ENCODE peak calls at places on chromosomes 5 and 9, in nine cellular contexts. O is AG10803; A is fibroblast of pulmonary artery; Q is CD8-positive, alpha-beta T cell; T is tibial artery; Z is mesenchymal stem cell; S is mucosa of gallbladder; V is stimulated activated CD4-positive, alpha-beta T cell treated with anti-CD3 and anti-CD28 coated beads, Interleukin-2, amount 100 ng/mL, for 24 hours; N is cardiac fibroblast. L is an unnamed sample.

GRCh38 chr5:96752341-96753016 is 55.3 kb downstream of the ERAP1 start:
- DNase-seq in O (peak), A (peak), Q (no peak), T (no peak), Z (peak), S (peak), V (no peak), N (peak), L (peak)

GRCh38 chr9:96604005-96604320 is 15.7 kb downstream of the CDC14B start:
- DNase-seq in O (peak), A (no peak), Q (no peak), T (peak), Z (no peak), S (no peak), V (no peak), N (peak), L (peak)

GRCh38 chr9:125255781-125256391 is 5.7 kb upstream of the GAPVD1 start:
- DNase-seq in O (no peak), A (peak), Q (no peak), T (no peak), Z (peak), S (no peak), V (no peak), N (peak), L (no peak)

GRCh38 chr9:114501786-114502682 is 3.2 kb downstream of the WHRN start:
- DNase-seq in O (peak), A (no peak), Q (no peak), T (no peak), Z (peak), S (no peak), V (no peak), N (no peak), L (peak)

GRCh38 chr9:128631636-128632035 is 25.0 kb downstream of the DYNC2I2 start:
- DNase-seq in O (no peak), A (no peak), Q (no peak), T (no peak), Z (no peak), S (no peak), V (no peak), N (no peak), L (no peak)

GRCh38 chr5:152170350-152170749 is 234.7 kb downstream of the NMUR2 start:
- DNase-seq in O (no peak), A (no peak), Q (no peak), T (peak), Z (no peak), S (no peak), V (no peak), N (no peak), L (no peak)

GRCh38 chr5:52043543-52043942 is 660.3 kb downstream of the ISL1 start:
- DNase-seq in O (no peak), A (no peak), Q (no peak), T (no peak), Z (no peak), S (no peak), V (no peak), N (no peak), L (no peak)

GRCh38 chr5:39169081-39169480 is 50.3 kb downstream of the FYB1 start:
- DNase-seq in O (peak), A (peak), Q (no peak), T (no peak), Z (peak), S (no peak), V (no peak), N (no peak), L (peak)

GRCh38 chr5:10338996-10339903 is 14.2 kb upstream of the MARCHF6 start:
- DNase-seq in O (no peak), A (no peak), Q (no peak), T (no peak), Z (no peak), S (no peak), V (no peak), N (no peak), L (peak)

GRCh38 chr5:172867761-172868435 is 33.8 kb downstream of the ERGIC1 start:
- DNase-seq in O (no peak), A (no peak), Q (no peak), T (no peak), Z (no peak), S (no peak), V (no peak), N (no peak), L (no peak)

GRCh38 chr5:150078802-150079654 is 7.3 kb downstream of the CSF1R start:
- DNase-seq in O (peak), A (no peak), Q (no peak), T (no peak), Z (no peak), S (no peak), V (no peak), N (no peak), L (no peak)

GRCh38 chr5:132474131-132474723 is 16.3 kb downstream of the IRF1 start:
- DNase-seq in O (no peak), A (no peak), Q (no peak), T (peak), Z (no peak), S (no peak), V (no peak), N (no peak), L (no peak)

GRCh38 chr5:181186902-181187499 is 18.0 kb downstream of the TRIM7 start:
- DNase-seq in O (no peak), A (no peak), Q (no peak), T (no peak), Z (no peak), S (no peak), V (no peak), N (no peak), L (no peak)

GRCh38 chr5:9536717-9537116 is 9.2 kb downstream of the SEMA5A start:
- DNase-seq in O (no peak), A (no peak), Q (no peak), T (no peak), Z (no peak), S (no peak), V (no peak), N (no peak), L (no peak)

GRCh38 chr9:137390553-137391410 is 32.2 kb downstream of the EXD3 start:
- DNase-seq in O (no peak), A (no peak), Q (no peak), T (peak), Z (no peak), S (no peak), V (no peak), N (no peak), L (no peak)

GRCh38 chr9:126377521-126377920 is 50.9 kb downstream of the MVB12B start:
- DNase-seq in O (no peak), A (no peak), Q (no peak), T (no peak), Z (no peak), S (no peak), V (no peak), N (no peak), L (no peak)

GRCh38 chr9:77649109-77649812 is 1.1 kb upstream of the GNA14 start:
- DNase-seq in O (peak), A (peak), Q (no peak), T (no peak), Z (peak), S (no peak), V (no peak), N (peak), L (peak)

GRCh38 chr9:137353223-137354152 is 51.4 kb upstream of the NRARP start:
- DNase-seq in O (no peak), A (no peak), Q (no peak), T (no peak), Z (no peak), S (no peak), V (no peak), N (no peak), L (no peak)

GRCh38 chr5:177478711-177479646 is 5.5 kb upstream of the DBN1 start:
- DNase-seq in O (peak), A (peak), Q (no peak), T (peak), Z (peak), S (peak), V (no peak), N (peak), L (peak)

GRCh38 chr5:1050449-1051365 is 42.1 kb downstream of the NKD2 start:
- DNase-seq in O (no peak), A (no peak), Q (no peak), T (no peak), Z (no peak), S (no peak), V (no peak), N (no peak), L (no peak)

GRCh38 chr5:17882760-17883488 is 248.7 kb downstream of the TAF11L14 start:
- DNase-seq in O (no peak), A (no peak), Q (no peak), T (no peak), Z (no peak), S (no peak), V (no peak), N (no peak), L (peak)

GRCh38 chr5:72556351-72557146 is 49.3 kb upstream of the ZNF366 start:
- DNase-seq in O (peak), A (peak), Q (no peak), T (peak), Z (peak), S (peak), V (peak), N (peak), L (peak)

GRCh38 chr9:16864741-16865434 is 5.6 kb downstream of the BNC2 start:
- DNase-seq in O (peak), A (peak), Q (no peak), T (no peak), Z (peak), S (no peak), V (no peak), N (peak), L (peak)

GRCh38 chr9:94818196-94818541 is 91.7 kb downstream of the AOPEP start:
- DNase-seq in O (no peak), A (no peak), Q (no peak), T (no peak), Z (no peak), S (no peak), V (no peak), N (no peak), L (peak)

GRCh38 chr5:96322217-96322616 is 110.8 kb downstream of the PCSK1 start:
- DNase-seq in O (no peak), A (no peak), Q (no peak), T (no peak), Z (no peak), S (no peak), V (no peak), N (no peak), L (no peak)

GRCh38 chr5:53249529-53249928 is 140.0 kb upstream of the MOCS2 start:
- DNase-seq in O (peak), A (peak), Q (no peak), T (peak), Z (peak), S (no peak), V (no peak), N (peak), L (peak)

GRCh38 chr5:157478726-157479125 is 18.7 kb downstream of the NIPAL4 start:
- DNase-seq in O (no peak), A (no peak), Q (no peak), T (no peak), Z (no peak), S (no peak), V (no peak), N (no peak), L (no peak)

GRCh38 chr5:175849153-175849552 is 22.2 kb upstream of the CPLX2 start:
- DNase-seq in O (no peak), A (no peak), Q (no peak), T (no peak), Z (no peak), S (no peak), V (no peak), N (no peak), L (no peak)

GRCh38 chr5:139908749-139909148 is 113.1 kb downstream of the PSD2 start:
- DNase-seq in O (peak), A (peak), Q (no peak), T (peak), Z (peak), S (no peak), V (no peak), N (peak), L (no peak)

GRCh38 chr5:9477537-9477936 is 68.3 kb downstream of the SEMA5A start:
- DNase-seq in O (no peak), A (no peak), Q (no peak), T (no peak), Z (no peak), S (no peak), V (no peak), N (no peak), L (no peak)

GRCh38 chr5:129410488-129410887 is 49.6 kb upstream of the ADAMTS19 start:
- DNase-seq in O (no peak), A (no peak), Q (no peak), T (no peak), Z (no peak), S (no peak), V (no peak), N (no peak), L (no peak)

GRCh38 chr5:179265529-179266290 is 79.6 kb downstream of the ADAMTS2 start:
- DNase-seq in O (peak), A (peak), Q (no peak), T (peak), Z (peak), S (peak), V (no peak), N (peak), L (peak)

GRCh38 chr9:93297659-93298497 is 113.9 kb downstream of the WNK2 start:
- DNase-seq in O (no peak), A (no peak), Q (no peak), T (peak), Z (no peak), S (no peak), V (no peak), N (no peak), L (no peak)

GRCh38 chr9:36597412-36598178 is 24.9 kb downstream of the MELK start:
- DNase-seq in O (peak), A (peak), Q (no peak), T (no peak), Z (peak), S (no peak), V (no peak), N (peak), L (peak)

L was measured in astrocyte.